ENCODE peak calls at places on chromosomes 13 and 19, in eight cellular contexts. T is CD4-positive, alpha-beta memory T cell; G is tibial artery; U is psoas muscle; J is tibial nerve; W is mesendoderm; Q is HCT116; V is WERI-Rb-1. R is an unnamed sample.

GRCh38 chr19:46469541-46470185 is 1.7 kb downstream of the PNMA8A start:
- DNase-seq in V (no peak), T (no peak), Q (no peak), U (no peak), J (no peak), W (no peak), G (peak), R (no peak)

GRCh38 chr19:16078759-16079707 is 2.7 kb downstream of the TPM4 start:
- DNase-seq in U (peak), J (peak), W (peak), V (no peak), T (peak), G (peak), Q (peak), R (no peak)

GRCh38 chr13:80141114-80141849 is 199.6 kb downstream of the SPRY2 start:
- DNase-seq in U (peak), Q (no peak), W (peak), J (no peak), T (no peak), V (no peak), G (peak), R (no peak)

GRCh38 chr19:1767464-1767933 is 14.2 kb downstream of the ONECUT3 start:
- DNase-seq in J (no peak), U (peak), G (no peak), V (peak), T (peak), Q (no peak), W (no peak), R (no peak)

GRCh38 chr19:13163609-13164364 is 13.6 kb downstream of the IER2 start:
- DNase-seq in G (peak), V (peak), Q (no peak), T (peak), J (peak), U (peak), W (peak), R (no peak)

GRCh38 chr19:55484571-55485438 is at the start of gene NAT14:
- DNase-seq in W (peak), T (peak), G (no peak), V (peak), U (peak), J (no peak), Q (no peak), R (no peak)

GRCh38 chr19:39146686-39147450 is 21.3 kb downstream of the PAK4 start:
- DNase-seq in W (no peak), U (no peak), V (no peak), J (no peak), G (no peak), T (no peak), Q (no peak), R (no peak)

GRCh38 chr13:111963031-111963430 is 103.9 kb upstream of the SOX1 start:
- DNase-seq in V (no peak), G (no peak), T (no peak), W (no peak), Q (no peak), J (no peak), U (no peak), R (no peak)

GRCh38 chr19:57583521-57584416 is at the start of gene ZIK1:
- DNase-seq in Q (no peak), T (peak), G (peak), J (peak), U (peak), W (peak), V (peak), R (peak)

GRCh38 chr19:38657633-38658222 is 10.3 kb downstream of the ACTN4 start:
- DNase-seq in G (no peak), J (no peak), V (no peak), Q (peak), W (peak), T (peak), U (no peak), R (no peak)

GRCh38 chr19:6223461-6224307 is 56.1 kb downstream of the MLLT1 start:
- DNase-seq in V (no peak), U (peak), Q (no peak), J (no peak), G (no peak), W (no peak), T (no peak), R (no peak)

GRCh38 chr13:59562924-59563323 is 600.8 kb downstream of the DIAPH3 start:
- DNase-seq in W (no peak), V (no peak), J (no peak), Q (no peak), U (no peak), G (no peak), T (no peak), R (no peak)

GRCh38 chr13:26600345-26600761 is 42.9 kb downstream of the WASF3 start:
- DNase-seq in J (no peak), V (peak), W (no peak), T (no peak), G (no peak), Q (no peak), U (no peak), R (no peak)

GRCh38 chr13:75812751-75813181 is 176.6 kb downstream of the LMO7 start:
- DNase-seq in Q (no peak), W (no peak), J (no peak), T (no peak), U (no peak), G (no peak), V (no peak), R (no peak)

GRCh38 chr19:56507446-56508281 is at the start of gene ZNF471:
- DNase-seq in J (peak), G (peak), W (peak), U (peak), T (peak), V (peak), Q (no peak), R (peak)

GRCh38 chr13:113557013-113557412 is 27.5 kb upstream of the TFDP1 start:
- DNase-seq in T (no peak), W (no peak), U (no peak), G (no peak), Q (no peak), V (no peak), J (no peak), R (no peak)

GRCh38 chr13:71865858-71866172 is 1.2 kb downstream of the DACH1 start:
- DNase-seq in Q (no peak), G (no peak), W (peak), T (no peak), V (peak), J (no peak), U (no peak), R (no peak)

GRCh38 chr13:36549771-36550170 is 117.5 kb downstream of the CCNA1 start:
- DNase-seq in Q (no peak), T (no peak), W (no peak), U (no peak), G (no peak), J (no peak), V (peak), R (no peak)

GRCh38 chr19:8065489-8066261 is 13.1 kb downstream of the CCL25 start:
- DNase-seq in U (no peak), V (no peak), W (no peak), G (no peak), J (no peak), T (no peak), Q (no peak), R (no peak)

GRCh38 chr19:42068756-42069571 is 1.0 kb downstream of the GRIK5 start:
- DNase-seq in G (no peak), U (no peak), V (peak), W (peak), T (no peak), Q (no peak), J (no peak), R (no peak)

GRCh38 chr13:112890316-112891131 is 78.5 kb upstream of the MCF2L start:
- DNase-seq in W (no peak), Q (no peak), T (no peak), J (no peak), V (no peak), U (no peak), G (no peak), R (no peak)

GRCh38 chr19:55672418-55672817 is 2.6 kb upstream of the EPN1 start:
- DNase-seq in T (no peak), U (no peak), V (no peak), J (no peak), Q (no peak), G (no peak), W (no peak), R (no peak)

GRCh38 chr13:111337741-111338140 is 17.3 kb downstream of the TEX29 start:
- DNase-seq in Q (no peak), T (no peak), V (no peak), U (no peak), G (no peak), W (no peak), J (no peak), R (no peak)

GRCh38 chr19:16078311-16078758 is 2.0 kb downstream of the TPM4 start:
- DNase-seq in T (peak), Q (no peak), J (no peak), G (peak), W (peak), U (no peak), V (peak), R (no peak)

GRCh38 chr19:41545547-41545946 is 30.4 kb upstream of the CEACAM21 start:
- DNase-seq in J (no peak), G (no peak), W (no peak), T (no peak), Q (no peak), U (no peak), V (no peak), R (no peak)

GRCh38 chr19:38076337-38076736 is 147.7 kb downstream of the DPF1 start:
- DNase-seq in G (no peak), W (no peak), V (no peak), Q (no peak), J (no peak), T (no peak), U (no peak), R (no peak)

GRCh38 chr13:31756346-31756745 is 17.0 kb downstream of the RXFP2 start:
- DNase-seq in T (no peak), G (peak), J (no peak), V (no peak), W (no peak), Q (no peak), U (no peak), R (no peak)

GRCh38 chr13:24159362-24159761 is 1.2 kb upstream of the SPATA13 start:
- DNase-seq in Q (no peak), W (no peak), J (no peak), T (no peak), G (no peak), V (no peak), U (no peak), R (no peak)

GRCh38 chr13:36088001-36088400 is 43.2 kb downstream of the DCLK1 start:
- DNase-seq in U (no peak), Q (no peak), W (no peak), T (no peak), V (no peak), J (no peak), G (no peak), R (no peak)

GRCh38 chr19:45508931-45509691 is 1.8 kb downstream of the VASP start:
- DNase-seq in J (no peak), V (peak), G (peak), Q (no peak), W (peak), T (no peak), U (peak), R (no peak)

GRCh38 chr19:746208-746819 is 4.6 kb upstream of the MISP start:
- DNase-seq in U (no peak), V (no peak), G (no peak), T (no peak), J (no peak), Q (no peak), W (no peak), R (no peak)

GRCh38 chr19:746956-747355 is 4.0 kb upstream of the MISP start:
- DNase-seq in T (no peak), W (no peak), G (no peak), U (no peak), V (no peak), Q (no peak), J (no peak), R (no peak)

GRCh38 chr19:749811-750210 is 1.1 kb upstream of the MISP start:
- DNase-seq in J (no peak), U (no peak), V (no peak), T (no peak), W (no peak), Q (no peak), G (no peak), R (no peak)

GRCh38 chr19:747432-748273 is 3.3 kb upstream of the MISP start:
- DNase-seq in J (no peak), G (no peak), U (no peak), V (no peak), T (no peak), Q (no peak), W (no peak), R (no peak)

GRCh38 chr19:748274-748598 is 2.7 kb upstream of the MISP start:
- DNase-seq in J (no peak), T (no peak), G (no peak), U (no peak), Q (no peak), W (no peak), V (no peak), R (no peak)
- H3K4me3 ChIP-seq in J (peak), T (no peak), G (no peak), U (no peak), Q (no peak), W (no peak), V (no peak), R (no peak)

DNA sequence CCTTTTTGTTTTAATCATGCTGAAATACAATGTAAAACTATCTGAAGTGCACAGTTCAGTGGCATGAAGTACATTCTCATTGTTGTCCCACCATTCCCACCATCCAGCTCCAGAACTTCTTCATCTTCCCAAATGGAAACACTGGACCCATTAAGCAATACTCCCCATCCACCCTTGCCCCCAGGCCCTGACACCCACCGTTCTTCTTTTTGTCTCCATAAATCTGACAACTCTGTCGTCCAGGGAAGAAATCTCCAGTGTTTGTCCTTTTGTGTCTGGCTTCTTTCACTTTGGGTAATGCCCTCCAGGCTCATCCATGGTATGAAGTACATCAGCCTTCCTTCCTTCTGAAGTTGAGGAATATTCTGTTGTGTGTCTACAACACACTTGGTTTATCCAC is 2.6 kb upstream of the SLC15A1 start:
- DNase-seq in V (no peak), G (no peak), Q (no peak), W (no peak), J (no peak), T (no peak), U (no peak), R (no peak)
- H3K27ac ChIP-seq in V (no peak), G (no peak), Q (no peak), W (no peak), J (no peak), T (no peak), U (no peak), R (no peak)

GRCh38 chr19:9935409-9936062 is 779 bp downstream of the OLFM2 start:
- DNase-seq in Q (no peak), T (no peak), U (no peak), J (no peak), W (no peak), G (no peak), V (no peak), R (no peak)
- H3K4me3 ChIP-seq in Q (peak), T (no peak), U (peak), J (peak), W (peak), G (peak), V (peak), R (peak)

GRCh38 chr13:46665630-46666482 is 112.9 kb downstream of the LRCH1 start:
- DNase-seq in U (no peak), J (no peak), W (peak), V (no peak), G (no peak), T (no peak), Q (no peak), R (no peak)
- H3K27ac ChIP-seq in U (no peak), J (peak), W (no peak), V (no peak), G (peak), T (no peak), Q (no peak), R (no peak)

GRCh38 chr19:18674616-18675015 is 8.9 kb upstream of the CRTC1 start:
- DNase-seq in T (no peak), W (no peak), V (no peak), G (no peak), J (no peak), U (no peak), Q (no peak), R (no peak)
- H3K4me3 ChIP-seq in T (no peak), W (no peak), V (no peak), G (no peak), J (no peak), U (no peak), Q (no peak), R (no peak)

GRCh38 chr13:28267495-28267894 is 129.2 kb downstream of the PAN3 start:
- DNase-seq in G (no peak), Q (no peak), W (no peak), V (no peak), U (no peak), J (no peak), T (no peak), R (no peak)
- H3K27ac ChIP-seq in G (no peak), Q (no peak), W (no peak), V (no peak), U (no peak), J (no peak), T (no peak), R (no peak)

GRCh38 chr13:67133476-67133875 is 96.7 kb downstream of the PCDH9 start:
- DNase-seq in U (no peak), T (no peak), V (no peak), G (no peak), Q (no peak), J (no peak), W (no peak), R (no peak)

GRCh38 chr13:67136157-67136556 is 94.0 kb downstream of the PCDH9 start:
- DNase-seq in G (no peak), T (no peak), U (no peak), W (no peak), J (no peak), V (no peak), Q (no peak), R (no peak)

GRCh38 chr13:67137044-67137735 is 92.9 kb downstream of the PCDH9 start:
- DNase-seq in G (no peak), J (no peak), V (no peak), U (no peak), T (no peak), W (no peak), Q (no peak), R (no peak)

GRCh38 chr13:67135356-67135755 is 94.8 kb downstream of the PCDH9 start:
- DNase-seq in U (no peak), W (no peak), G (no peak), Q (no peak), T (no peak), V (no peak), J (no peak), R (no peak)

DNA sequence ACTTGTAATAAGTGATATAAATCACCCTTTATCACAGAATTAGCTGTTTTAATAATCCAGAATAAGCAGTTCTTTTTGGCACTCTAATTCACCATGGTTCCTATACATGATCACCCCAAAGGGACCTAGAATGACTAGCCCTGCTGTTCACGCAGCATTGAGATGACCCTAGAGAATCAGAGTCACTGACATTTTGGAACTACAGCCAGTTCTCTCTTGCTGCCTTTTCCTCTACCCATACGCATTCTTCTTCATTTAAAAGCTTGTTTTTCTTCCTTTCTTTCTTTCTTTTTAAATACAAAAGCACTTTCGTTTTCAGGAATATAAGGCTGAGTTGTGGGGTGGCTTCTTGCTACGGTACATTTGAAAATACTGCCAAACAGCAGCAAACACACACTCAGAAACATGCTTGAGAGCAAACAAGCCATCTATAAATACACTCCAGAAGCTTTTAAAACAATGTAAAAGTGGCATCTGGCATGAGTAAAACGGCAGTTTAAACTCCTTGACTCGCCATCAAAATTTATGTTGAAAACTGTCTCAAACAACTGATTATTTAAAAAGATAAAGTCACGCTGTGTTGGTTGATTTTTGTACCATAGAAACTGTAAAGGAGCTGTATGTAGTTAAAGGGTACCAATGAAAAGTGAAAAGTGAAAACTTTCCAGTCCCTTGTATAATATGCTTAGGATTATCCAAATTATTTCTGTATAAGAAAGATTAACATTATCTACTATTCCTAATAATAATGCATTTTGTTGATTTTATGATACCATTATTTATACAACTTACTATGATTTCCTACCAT is 95.6 kb downstream of the PCDH9 start:
- DNase-seq in W (no peak), G (no peak), U (no peak), Q (no peak), T (no peak), J (no peak), V (no peak), R (no peak)
- H3K4me3 ChIP-seq in W (no peak), G (no peak), U (peak), Q (no peak), T (no peak), J (peak), V (no peak), R (no peak)

GRCh38 chr13:45180303-45180702 is 20.5 kb downstream of the KCTD4 start:
- DNase-seq in J (no peak), T (no peak), V (no peak), U (no peak), Q (no peak), W (no peak), G (no peak), R (no peak)
- H3K27ac ChIP-seq in J (no peak), T (no peak), V (no peak), U (no peak), Q (no peak), W (no peak), G (no peak), R (no peak)